ENCODE peak calls at places on chromosomes 16 and 17, in five cellular contexts. P is mesendoderm, O is cardiac muscle cell, D is A673, K is left ventricle myocardium inferior. E is an unnamed sample.

GRCh38 chr16:10587622-10588021 is 7.2 kb upstream of the EMP2 start:
- DNase-seq in K (no peak), D (no peak), O (no peak), P (no peak), E (no peak)

GRCh38 chr17:42531455-42532354 is 4.3 kb upstream of the NAGLU start:
- DNase-seq in K (peak), P (peak), D (no peak), O (peak), E (peak)

GRCh38 chr16:3179651-3180050 is 8.4 kb upstream of the OR1F1 start:
- DNase-seq in P (no peak), K (no peak), D (no peak), O (no peak), E (peak)

GRCh38 chr17:19753049-19753444 is 4.9 kb upstream of the ALDH3A1 start:
- DNase-seq in P (peak), D (no peak), K (peak), O (peak), E (peak)

GRCh38 chr17:81028506-81028858 is 6.5 kb upstream of the BAIAP2 start:
- DNase-seq in K (no peak), P (no peak), O (no peak), D (no peak), E (peak)

GRCh38 chr16:65731840-65732239 is 610.0 kb upstream of the CDH11 start:
- DNase-seq in D (no peak), P (no peak), K (no peak), O (no peak), E (no peak)

GRCh38 chr17:7132511-7133094 is 18.0 kb upstream of the ASGR2 start:
- DNase-seq in D (peak), K (no peak), P (peak), O (peak), E (peak)

GRCh38 chr16:22206013-22206846 is at the start of gene EEF2K:
- DNase-seq in K (peak), D (peak), O (peak), P (peak), E (peak)

GRCh38 chr17:48567646-48568354 is 10.3 kb downstream of the HOXB4 start:
- DNase-seq in O (no peak), D (no peak), P (no peak), K (no peak), E (no peak)

GRCh38 chr16:57649846-57650245 is 18.3 kb upstream of the ADGRG3 start:
- DNase-seq in O (no peak), K (no peak), P (no peak), D (no peak), E (no peak)

GRCh38 chr16:19167710-19168172 is 299 bp upstream of the SYT17 start:
- DNase-seq in O (peak), D (peak), K (peak), P (peak), E (peak)

GRCh38 chr16:89052824-89053724 is 40.6 kb upstream of the ACSF3 start:
- DNase-seq in D (peak), O (no peak), P (no peak), K (no peak), E (no peak)

GRCh38 chr16:3798827-3799226 is 81.5 kb upstream of the TRAP1 start:
- DNase-seq in D (no peak), K (no peak), P (no peak), O (no peak), E (no peak)

DNA sequence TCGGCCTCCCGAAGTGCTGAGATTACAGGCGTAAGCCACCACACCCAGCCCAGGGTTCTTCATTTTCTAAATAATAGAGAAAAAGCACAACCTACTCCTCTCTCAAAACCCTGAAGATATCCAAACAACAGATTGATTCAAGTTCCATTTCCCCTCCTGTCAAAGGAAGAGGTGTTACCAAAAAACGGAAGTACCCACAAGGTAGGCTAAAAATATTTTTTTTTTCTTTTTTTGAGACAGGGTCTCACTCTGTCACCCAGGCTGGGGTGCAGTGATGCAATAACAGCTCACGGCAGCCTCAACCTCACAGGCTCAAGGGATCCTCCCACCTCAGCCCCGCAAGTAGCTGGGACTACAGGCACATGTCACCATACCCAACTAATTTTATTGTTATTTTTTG is 18.9 kb downstream of the UTP6 start:
- DNase-seq in K (no peak), P (no peak), O (no peak), D (no peak), E (no peak)
- H3K27ac ChIP-seq in K (no peak), P (no peak), O (no peak), D (no peak), E (no peak)

GRCh38 chr16:56190903-56191806 is at the start of gene GNAO1:
- DNase-seq in D (peak), P (peak), O (peak), K (peak), E (peak)
- H3K27ac ChIP-seq in D (no peak), P (no peak), O (no peak), K (peak), E (no peak)

GRCh38 chr16:7364054-7364407 is 31.4 kb downstream of the RBFOX1 start:
- DNase-seq in K (no peak), D (no peak), P (peak), O (no peak), E (no peak)
- H3K27ac ChIP-seq in K (peak), D (no peak), P (no peak), O (peak), E (no peak)

GRCh38 chr16:52547834-52548215 is 882 bp upstream of the TOX3 start:
- DNase-seq in O (no peak), K (no peak), D (no peak), P (no peak), E (no peak)

GRCh38 chr16:52547001-52547833 is at the start of gene TOX3:
- DNase-seq in O (no peak), K (no peak), D (peak), P (peak), E (peak)

GRCh38 chr16:52545157-52545543 is 1.8 kb downstream of the TOX3 start:
- DNase-seq in D (no peak), K (no peak), O (no peak), P (no peak), E (no peak)

GRCh38 chr16:52545544-52546262 is 1.2 kb downstream of the TOX3 start:
- DNase-seq in D (no peak), K (no peak), O (no peak), P (peak), E (no peak)

GRCh38 chr16:52546291-52546941 is 527 bp downstream of the TOX3 start:
- DNase-seq in K (no peak), P (peak), O (no peak), D (no peak), E (no peak)
- H3K27ac ChIP-seq in K (no peak), P (no peak), O (no peak), D (peak), E (no peak)

GRCh38 chr16:54526087-54526486 is 239.5 kb upstream of the IRX3 start:
- DNase-seq in P (no peak), O (no peak), K (no peak), D (no peak), E (no peak)
- H3K27ac ChIP-seq in P (no peak), O (no peak), K (no peak), D (no peak), E (no peak)

DNA sequence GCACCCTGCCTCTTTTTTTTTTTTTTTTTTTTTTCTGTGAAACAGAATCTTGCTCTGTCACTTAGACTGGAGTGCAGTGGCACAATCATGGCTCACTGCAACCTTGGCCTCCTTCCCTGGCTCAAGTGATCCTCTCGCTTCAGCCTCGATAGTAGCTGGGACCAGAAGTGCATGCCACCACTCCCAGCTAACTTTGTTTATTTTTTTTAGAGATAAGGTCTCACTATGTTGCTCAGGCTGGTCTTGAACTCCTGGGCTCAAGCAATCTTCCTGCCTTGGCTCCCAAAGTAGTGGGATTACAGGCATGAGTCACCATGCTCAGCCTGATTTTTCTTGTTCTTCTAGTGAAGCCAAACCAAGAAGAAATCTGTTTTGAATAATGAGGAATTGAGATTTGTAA is 25.0 kb downstream of the CDK12 start:
- DNase-seq in D (no peak), K (no peak), P (peak), O (peak), E (no peak)
- H3K27ac ChIP-seq in D (no peak), K (no peak), P (no peak), O (no peak), E (no peak)

E was measured in upper lobe of right lung.